ENCODE peak calls at places on chromosomes 11 and 22, in eight cellular contexts. I is amniotic stem cell; F is neural crest cell; Z is stimulated activated CD4-positive, alpha-beta T cell treated with anti-CD3 and anti-CD28 coated beads, Interleukin-15, amount 100 ng/mL, for 24 hours; V is COR-L47; N is myocyte; W is sigmoid colon; A is NCI-H774. B is an unnamed sample.

GRCh38 chr11:83611616-83612015 is 325.4 kb upstream of the CCDC90B start:
- DNase-seq in N (no peak), Z (no peak), A (peak), V (peak), I (no peak), W (no peak), F (no peak), B (no peak)

GRCh38 chr22:27420817-27421361 is 380.7 kb downstream of the MN1 start:
- DNase-seq in W (peak), I (peak), A (no peak), V (peak), Z (no peak), N (peak), F (no peak), B (peak)

GRCh38 chr11:65524010-65524746 is 705 bp upstream of the SCYL1 start:
- DNase-seq in A (no peak), I (no peak), W (peak), F (no peak), V (no peak), Z (no peak), N (no peak), B (peak)

GRCh38 chr11:45100338-45100737 is 46.1 kb upstream of the PRDM11 start:
- DNase-seq in F (no peak), A (no peak), W (no peak), N (no peak), I (no peak), V (no peak), Z (no peak), B (peak)

GRCh38 chr22:41048791-41049717 is 43.3 kb upstream of the EP300 start:
- DNase-seq in F (peak), W (peak), N (peak), A (no peak), V (no peak), I (peak), Z (no peak), B (peak)

GRCh38 chr11:2301631-2302272 is at the start of the genes C11orf21 and TSPAN32:
- DNase-seq in N (peak), W (no peak), V (no peak), A (no peak), Z (peak), I (no peak), F (no peak), B (peak)

GRCh38 chr11:119772581-119772980 is 43.6 kb upstream of the NECTIN1 start:
- DNase-seq in V (no peak), F (no peak), A (no peak), W (no peak), N (no peak), I (no peak), Z (no peak), B (peak)

GRCh38 chr11:65311197-65311631 is 3.5 kb upstream of the CDC42EP2 start:
- DNase-seq in A (no peak), N (peak), I (no peak), W (no peak), Z (no peak), F (no peak), V (no peak), B (no peak)

GRCh38 chr11:63869171-63869591 is 30.3 kb downstream of the MARK2 start:
- DNase-seq in Z (no peak), A (no peak), W (no peak), I (no peak), V (no peak), F (no peak), N (no peak), B (peak)

GRCh38 chr11:109735139-109735538 is 313.1 kb downstream of the C11orf87 start:
- DNase-seq in V (no peak), W (no peak), A (no peak), F (no peak), I (no peak), Z (no peak), N (peak), B (no peak)

GRCh38 chr11:19766206-19766605 is 53.6 kb downstream of the NAV2 start:
- DNase-seq in I (no peak), W (no peak), F (no peak), Z (no peak), N (peak), A (no peak), V (no peak), B (no peak)

GRCh38 chr11:94031625-94032024 is 10.5 kb downstream of the HEPHL1 start:
- DNase-seq in V (no peak), W (no peak), I (no peak), A (no peak), F (no peak), Z (no peak), N (no peak), B (no peak)

GRCh38 chr11:69489746-69490365 is 8.4 kb downstream of the LINC01488 start:
- DNase-seq in V (no peak), I (no peak), F (no peak), Z (no peak), W (no peak), N (no peak), A (no peak), B (peak)